ENCODE peak calls at places on chromosomes 13 and 19, in nine cellular contexts. I, C, M, Q, X, K, A, P and T are unnamed samples.

GRCh38 chr13:41017153-41017552 is 2.0 kb downstream of the ELF1 start:
- DNase-seq in C (no peak), X (no peak), P (peak), A (peak), I (no peak), M (peak), K (no peak), Q (peak), T (no peak)

GRCh38 chr19:48660854-48661731 is 11.7 kb downstream of the NTN5 start:
- DNase-seq in X (peak), A (peak), I (peak), K (no peak), P (peak), Q (peak), M (peak), C (no peak), T (no peak)

GRCh38 chr19:30666301-30666803 is 294.2 kb downstream of the ZNF536 start:
- DNase-seq in C (no peak), I (peak), X (no peak), K (no peak), P (peak), A (no peak), M (peak), Q (no peak), T (no peak)

GRCh38 chr13:109699628-109700071 is 86.7 kb downstream of the IRS2 start:
- DNase-seq in Q (no peak), A (no peak), M (no peak), I (peak), C (no peak), K (no peak), P (no peak), X (no peak), T (no peak)

GRCh38 chr19:4534836-4535658 is at the start of gene PLIN5:
- DNase-seq in C (no peak), P (peak), M (peak), A (peak), Q (peak), K (peak), I (peak), X (peak), T (no peak)

GRCh38 chr13:51148952-51149573 is 38.0 kb upstream of the C13orf42 start:
- DNase-seq in P (peak), Q (peak), I (peak), X (no peak), M (no peak), A (peak), K (peak), C (no peak), T (no peak)

GRCh38 chr13:77136902-77137420 is 110.0 kb upstream of the FBXL3 start:
- DNase-seq in X (no peak), M (no peak), C (no peak), P (no peak), K (no peak), I (peak), A (no peak), Q (no peak), T (no peak)

GRCh38 chr13:79448413-79448812 is 32.5 kb upstream of the NDFIP2 start:
- DNase-seq in I (no peak), X (no peak), K (no peak), P (no peak), C (no peak), Q (no peak), M (no peak), A (no peak), T (no peak)

GRCh38 chr13:71864981-71865857 is 1.8 kb downstream of the DACH1 start:
- DNase-seq in C (peak), X (no peak), A (no peak), K (no peak), I (peak), M (no peak), P (peak), Q (no peak), T (no peak)

GRCh38 chr13:33940898-33941297 is 122.9 kb downstream of the RFC3 start:
- DNase-seq in A (no peak), I (peak), K (no peak), Q (no peak), M (no peak), P (no peak), C (no peak), X (no peak), T (no peak)

GRCh38 chr13:61470801-61471200 is 55.2 kb upstream of the PCDH20 start:
- DNase-seq in Q (no peak), I (no peak), P (no peak), K (no peak), C (no peak), X (no peak), A (no peak), M (no peak), T (no peak)

GRCh38 chr13:30341815-30342570 is 34.6 kb upstream of the KATNAL1 start:
- DNase-seq in P (peak), I (no peak), Q (peak), X (no peak), K (no peak), A (peak), M (peak), C (peak), T (no peak)

GRCh38 chr19:34365463-34366401 is 736 bp downstream of the GPI start:
- DNase-seq in X (no peak), C (no peak), M (peak), Q (no peak), K (no peak), I (peak), P (peak), A (peak), T (no peak)

GRCh38 chr13:108595416-108596257 is 33.8 kb upstream of the MYO16 start:
- DNase-seq in K (no peak), M (no peak), I (no peak), Q (no peak), C (no peak), A (no peak), X (no peak), P (no peak), T (no peak)

GRCh38 chr13:112670864-112671263 is 19.0 kb upstream of the ATP11A start:
- DNase-seq in I (no peak), X (no peak), Q (no peak), C (peak), P (no peak), M (no peak), A (no peak), K (no peak), T (peak)

GRCh38 chr13:30153871-30154426 is 153.4 kb downstream of the KATNAL1 start:
- DNase-seq in M (no peak), X (no peak), P (no peak), C (peak), I (peak), A (no peak), K (no peak), Q (no peak), T (no peak)

GRCh38 chr13:113929628-113930615 is 44.0 kb downstream of the C13orf46 start:
- DNase-seq in Q (no peak), I (peak), P (no peak), A (no peak), K (no peak), C (peak), X (no peak), M (peak), T (no peak)

GRCh38 chr19:55352040-55352439 is 2.5 kb downstream of the COX6B2 start:
- DNase-seq in C (no peak), I (no peak), Q (no peak), P (no peak), A (no peak), M (no peak), X (no peak), K (no peak), T (no peak)

GRCh38 chr19:3671680-3672574 is 28.3 kb downstream of the PIP5K1C start:
- DNase-seq in Q (no peak), X (no peak), K (no peak), M (no peak), C (no peak), I (no peak), P (no peak), A (no peak), T (no peak)

GRCh38 chr19:9362905-9363304 is at the start of gene ZNF177:
- DNase-seq in I (peak), C (no peak), A (no peak), M (no peak), X (no peak), P (no peak), Q (no peak), K (no peak), T (no peak)

GRCh38 chr13:20102776-20103175 is 58.1 kb downstream of the GJA3 start:
- DNase-seq in M (no peak), I (no peak), C (no peak), A (no peak), K (no peak), Q (no peak), P (no peak), X (no peak), T (no peak)

GRCh38 chr13:33355470-33355869 is 69.9 kb upstream of the STARD13 start:
- DNase-seq in I (no peak), P (no peak), Q (no peak), M (no peak), K (peak), C (no peak), A (no peak), X (no peak), T (no peak)

GRCh38 chr13:38399540-38399939 is 49.9 kb downstream of the UFM1 start:
- DNase-seq in A (no peak), X (no peak), I (no peak), P (no peak), Q (no peak), C (no peak), K (no peak), M (no peak), T (no peak)

GRCh38 chr19:45996933-45997332 is 1.7 kb downstream of the CCDC61 start:
- DNase-seq in C (no peak), Q (no peak), A (no peak), K (no peak), I (no peak), P (no peak), M (no peak), X (no peak), T (no peak)

GRCh38 chr13:97224544-97225324 is 2.6 kb downstream of the MBNL2 start:
- DNase-seq in Q (peak), P (peak), I (peak), K (no peak), A (no peak), C (no peak), X (no peak), M (peak), T (no peak)

GRCh38 chr13:30088312-30088855 is 219.0 kb downstream of the KATNAL1 start:
- DNase-seq in A (no peak), K (no peak), P (no peak), Q (no peak), C (no peak), X (no peak), M (no peak), I (no peak), T (no peak)

GRCh38 chr13:87827479-87827878 is 156.3 kb downstream of the SLITRK5 start:
- DNase-seq in K (no peak), C (no peak), P (no peak), Q (no peak), I (no peak), A (no peak), M (no peak), X (no peak), T (no peak)

GRCh38 chr13:79320433-79320832 is 85.6 kb downstream of the RBM26 start:
- DNase-seq in A (no peak), M (no peak), X (no peak), P (no peak), I (no peak), C (no peak), Q (no peak), K (no peak), T (no peak)

GRCh38 chr19:35544110-35544802 is 1.2 kb upstream of the TMEM147 start:
- DNase-seq in P (no peak), M (no peak), K (no peak), C (no peak), A (no peak), Q (no peak), I (no peak), X (no peak), T (no peak)

GRCh38 chr19:35539850-35540249 is 5.6 kb upstream of the TMEM147 start:
- DNase-seq in C (no peak), A (no peak), P (no peak), I (no peak), M (no peak), X (no peak), K (no peak), Q (no peak), T (no peak)

GRCh38 chr19:35540356-35540927 is 5.0 kb upstream of the TMEM147 start:
- DNase-seq in M (no peak), Q (no peak), P (no peak), C (no peak), A (no peak), K (no peak), I (no peak), X (no peak), T (no peak)

GRCh38 chr19:35543280-35544109 is 1.9 kb upstream of the TMEM147 start:
- DNase-seq in P (no peak), K (no peak), X (no peak), A (no peak), I (no peak), M (no peak), Q (no peak), C (no peak), T (no peak)

GRCh38 chr19:35542209-35542608 is 3.2 kb upstream of the TMEM147 start:
- DNase-seq in C (no peak), I (no peak), P (no peak), M (no peak), Q (no peak), X (no peak), A (no peak), K (no peak), T (no peak)
- TF ChIP-seq POLR2AphosphoS5 in C (no peak), I (no peak), P (no peak), M (no peak), Q (no peak), X (no peak), A (no peak), K (no peak), T (no peak)

GRCh38 chr13:44388427-44388826 is 14.8 kb downstream of the SERP2 start:
- DNase-seq in A (no peak), X (no peak), M (no peak), P (no peak), Q (no peak), C (no peak), I (peak), K (no peak), T (no peak)
- H3K27ac ChIP-seq in A (no peak), X (no peak), M (no peak), P (no peak), Q (no peak), C (no peak), I (no peak), K (no peak), T (no peak)

GRCh38 chr19:1189419-1189818 is 15.4 kb upstream of the SBNO2 start:
- DNase-seq in Q (no peak), X (no peak), K (no peak), A (no peak), I (no peak), C (no peak), P (no peak), M (no peak), T (no peak)
- TF ChIP-seq POLR2AphosphoS5 in Q (no peak), X (no peak), K (no peak), A (no peak), I (no peak), C (no peak), P (no peak), M (no peak), T (no peak)

GRCh38 chr19:14035706-14036105 is 4.1 kb downstream of the IL27RA start:
- DNase-seq in Q (no peak), A (no peak), M (no peak), C (no peak), P (no peak), K (no peak), X (no peak), I (no peak), T (no peak)
- H3K27ac ChIP-seq in Q (no peak), A (no peak), M (no peak), C (no peak), P (no peak), K (no peak), X (no peak), I (no peak), T (no peak)

GRCh38 chr13:28574617-28575142 is 79.8 kb upstream of the FLT1 start:
- DNase-seq in K (no peak), M (no peak), I (no peak), Q (no peak), C (no peak), P (peak), A (no peak), X (peak), T (no peak)
- TF ChIP-seq POLR2AphosphoS5 in K (no peak), M (no peak), I (no peak), Q (no peak), C (no peak), P (no peak), A (no peak), X (no peak), T (no peak)

GRCh38 chr19:16624236-16624635 is 3.8 kb downstream of the MED26 start:
- DNase-seq in K (no peak), Q (no peak), C (no peak), X (no peak), M (no peak), I (no peak), A (no peak), P (no peak), T (no peak)
- H3K27ac ChIP-seq in K (no peak), Q (no peak), C (no peak), X (no peak), M (no peak), I (peak), A (no peak), P (no peak), T (no peak)

DNA sequence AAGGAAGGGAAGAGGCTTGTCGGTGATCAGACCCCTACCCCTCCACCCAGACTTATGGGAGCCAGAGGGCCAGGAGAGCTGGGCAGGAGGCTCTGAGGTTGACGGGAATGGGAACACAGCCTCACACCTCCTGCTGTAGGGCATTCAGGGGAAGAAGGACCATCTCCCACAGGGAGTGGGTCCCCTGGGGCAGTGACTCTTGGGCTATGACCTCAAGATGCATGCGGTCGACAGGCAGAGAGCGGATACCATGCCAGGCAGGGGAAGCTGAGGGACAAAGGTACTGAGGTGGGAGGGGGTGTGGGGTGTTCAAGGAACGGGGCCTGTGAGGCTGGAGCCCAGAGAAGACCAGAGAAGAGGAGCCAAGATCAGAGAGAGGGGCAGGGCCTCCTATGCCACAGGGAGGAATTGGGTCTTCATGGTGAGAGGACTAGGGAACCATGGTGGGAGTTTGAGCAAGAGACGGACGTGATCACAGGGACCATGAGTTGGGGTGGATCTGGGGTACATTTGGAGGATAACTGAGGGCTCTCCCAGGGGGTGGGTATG is 4.6 kb upstream of the TCF3 start:
- DNase-seq in K (no peak), A (no peak), Q (no peak), M (no peak), I (no peak), C (no peak), X (no peak), P (no peak), T (no peak)
- TF ChIP-seq POLR2AphosphoS5 in K (no peak), A (no peak), Q (no peak), M (no peak), I (no peak), C (no peak), X (no peak), P (no peak), T (no peak)

GRCh38 chr13:98536729-98537128 is 40.2 kb downstream of the STK24 start:
- DNase-seq in A (no peak), Q (no peak), I (no peak), K (no peak), P (no peak), C (no peak), X (no peak), M (no peak), T (no peak)

GRCh38 chr13:98535501-98536357 is 41.2 kb downstream of the STK24 start:
- DNase-seq in P (no peak), I (no peak), Q (no peak), X (no peak), A (no peak), K (no peak), C (no peak), M (no peak), T (no peak)

GRCh38 chr13:98533912-98534311 is 43.0 kb downstream of the STK24 start:
- DNase-seq in M (no peak), K (no peak), A (no peak), Q (no peak), P (no peak), X (no peak), C (no peak), I (no peak), T (no peak)

GRCh38 chr13:98537306-98537705 is 39.6 kb downstream of the STK24 start:
- DNase-seq in X (no peak), M (no peak), K (no peak), A (no peak), C (no peak), I (no peak), Q (no peak), P (no peak), T (no peak)

DNA sequence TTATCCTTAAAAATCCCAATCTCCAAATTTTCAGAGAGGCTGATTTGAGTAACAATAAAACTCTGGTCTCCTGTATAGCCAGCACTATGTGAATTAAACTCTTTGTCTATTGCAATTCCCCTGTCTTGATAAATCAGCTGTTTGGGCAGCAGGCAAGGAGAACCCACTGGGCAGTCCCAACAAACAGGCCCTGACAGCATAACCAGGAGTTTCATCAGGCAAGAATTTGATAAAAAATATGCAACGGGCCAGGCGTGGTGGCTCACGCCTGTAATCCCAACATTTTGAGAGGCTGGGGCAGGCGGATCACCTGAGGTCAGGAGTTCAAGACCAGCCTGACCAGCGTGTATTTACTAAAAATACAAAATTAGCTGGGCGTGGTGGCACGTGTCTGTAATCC is 42.1 kb downstream of the STK24 start:
- DNase-seq in M (no peak), A (no peak), I (no peak), X (no peak), K (no peak), P (no peak), C (no peak), Q (no peak), T (no peak)
- H3K27ac ChIP-seq in M (no peak), A (no peak), I (peak), X (no peak), K (no peak), P (no peak), C (peak), Q (peak), T (no peak)

GRCh38 chr13:75362026-75362425 is 119.9 kb downstream of the TBC1D4 start:
- DNase-seq in M (no peak), C (no peak), X (no peak), A (no peak), P (no peak), Q (no peak), K (no peak), I (no peak), T (no peak)

GRCh38 chr13:75356426-75356825 is 125.5 kb downstream of the TBC1D4 start:
- DNase-seq in X (no peak), I (no peak), Q (no peak), K (no peak), M (no peak), P (no peak), A (no peak), C (no peak), T (no peak)

GRCh38 chr13:75360170-75360569 is 121.8 kb downstream of the TBC1D4 start:
- DNase-seq in Q (no peak), C (no peak), I (no peak), M (no peak), X (no peak), K (no peak), P (no peak), A (no peak), T (no peak)

GRCh38 chr13:75357576-75358295 is 124.2 kb downstream of the TBC1D4 start:
- DNase-seq in P (no peak), I (peak), K (peak), A (no peak), M (no peak), Q (no peak), X (no peak), C (no peak), T (no peak)

GRCh38 chr13:75359266-75359665 is 122.7 kb downstream of the TBC1D4 start:
- DNase-seq in M (no peak), I (peak), K (no peak), P (no peak), X (no peak), A (no peak), Q (no peak), C (no peak), T (no peak)
- TF ChIP-seq POLR2AphosphoS5 in M (no peak), I (no peak), K (no peak), P (no peak), X (no peak), A (no peak), Q (no peak), C (no peak), T (no peak)